ENCODE peak calls at places on chromosomes 13 and 19, in eight cellular contexts. Q, G, E, X, F, W, M and Y are unnamed samples.

GRCh38 chr19:16461630-16462051 is 10.1 kb downstream of the EPS15L1 start:
- DNase-seq in E (no peak), W (peak; percentile 87), X (no peak), F (no peak), Q (peak; percentile 57), G (no peak), M (no peak), Y (no peak)

GRCh38 chr13:36101157-36101556 is 30.0 kb downstream of the DCLK1 start:
- DNase-seq in E (no peak), W (no peak), M (no peak), F (no peak), X (no peak), G (peak; percentile 53), Q (no peak), Y (no peak)

GRCh38 chr13:30796132-30796832 is 60.9 kb downstream of the ALOX5AP start:
- DNase-seq in M (no peak), F (peak; percentile 51), W (peak; percentile 63), G (no peak), Q (no peak), E (peak; percentile 57), X (no peak), Y (peak; percentile 19)

GRCh38 chr19:6402834-6403608 is 10.1 kb upstream of the GTF2F1 start:
- DNase-seq in G (no peak), E (peak; percentile 47), X (no peak), Q (no peak), F (no peak), M (peak; percentile 23), W (peak; percentile 81), Y (peak; percentile 99)

GRCh38 chr13:113903361-113903760 is 39.5 kb upstream of the GAS6 start:
- DNase-seq in X (peak; percentile 60), M (no peak), Q (no peak), G (no peak), W (peak; percentile 70), F (no peak), E (peak; percentile 60), Y (no peak)

GRCh38 chr19:49189259-49189658 is 31.7 kb downstream of the TRPM4 start:
- DNase-seq in Q (no peak), F (no peak), W (no peak), E (no peak), X (no peak), M (no peak), G (no peak), Y (no peak)

GRCh38 chr13:23550164-23550563 is 20.0 kb upstream of the TNFRSF19 start:
- DNase-seq in X (no peak), M (no peak), Q (no peak), G (no peak), F (no peak), E (no peak), W (no peak), Y (no peak)

GRCh38 chr19:27392027-27392632 is 1820.8 kb downstream of the UQCRFS1 start:
- DNase-seq in X (no peak), W (no peak), F (no peak), E (no peak), Q (no peak), M (no peak), G (no peak), Y (no peak)

GRCh38 chr13:26541041-26541440 is 16.4 kb upstream of the WASF3 start:
- DNase-seq in E (no peak), M (no peak), F (no peak), Q (no peak), W (no peak), G (no peak), X (no peak), Y (no peak)

GRCh38 chr13:108959254-108959653 is 329.8 kb downstream of the MYO16 start:
- DNase-seq in G (no peak), E (no peak), Q (no peak), F (no peak), X (no peak), M (no peak), W (no peak), Y (no peak)

GRCh38 chr13:76948139-76948538 is at the start of gene ACOD1:
- DNase-seq in Q (no peak), F (no peak), E (no peak), W (no peak), X (no peak), M (no peak), G (no peak), Y (no peak)

GRCh38 chr13:79393564-79394249 is 12.3 kb downstream of the RBM26 start:
- DNase-seq in G (no peak), F (peak; percentile 81), X (no peak), M (no peak), W (no peak), Q (no peak), E (no peak), Y (peak; percentile 24)

GRCh38 chr19:17210296-17210695 is 4.9 kb upstream of the USE1 start:
- DNase-seq in M (no peak), G (no peak), W (peak; percentile 54), X (no peak), F (no peak), E (no peak), Q (no peak), Y (no peak)

GRCh38 chr19:980133-980998 is 3.8 kb upstream of the WDR18 start:
- DNase-seq in X (no peak), G (no peak), W (no peak), F (no peak), Q (no peak), E (no peak), M (peak; percentile 93), Y (no peak)
- H3K9me3 ChIP-seq in X (no peaks in the 10 kb centered on the region), G (no peaks in the 10 kb centered on the region), W (no peaks in the 10 kb centered on the region), F (no peaks in the 10 kb centered on the region), Q (no peaks in the 10 kb centered on the region), E (no peaks in the 10 kb centered on the region), M (no peaks in the 10 kb centered on the region), Y (no peaks in the 10 kb centered on the region)

DNA sequence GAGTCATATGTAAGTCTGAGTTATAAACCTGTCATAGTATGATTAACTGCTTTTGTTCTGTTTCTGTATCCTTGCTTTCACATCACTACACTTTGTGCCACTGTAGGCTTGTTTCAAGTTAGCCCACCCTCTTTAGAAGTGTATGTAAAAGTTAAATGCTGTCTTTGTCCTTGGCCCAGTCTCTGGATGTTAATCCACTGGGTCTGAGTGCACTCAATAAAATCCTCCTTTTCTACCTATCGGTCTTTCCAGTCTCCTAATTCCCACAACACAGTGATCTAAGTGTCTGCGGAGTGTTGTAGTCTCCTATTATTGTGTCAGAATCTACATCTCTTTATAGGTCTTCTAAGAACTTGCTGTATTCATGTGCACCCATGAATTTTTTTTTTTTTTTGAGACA is 14.1 kb downstream of the ZNF429 start:
- DNase-seq in E (no peak), G (no peak), F (peak; percentile 28), W (no peak), X (no peak), M (no peak), Q (no peak), Y (no peak)
- H3K9me3 ChIP-seq in E (peaks cover 84% of the 10 kb centered on the region), G (peaks cover 35% of the 10 kb centered on the region), F (peaks cover 68% of the 10 kb centered on the region), W (peaks cover 6% of the 10 kb centered on the region), X (no peaks in the 10 kb centered on the region), M (peaks cover 41% of the 10 kb centered on the region), Q (no peaks in the 10 kb centered on the region), Y (peaks cover 7% of the 10 kb centered on the region)

DNA sequence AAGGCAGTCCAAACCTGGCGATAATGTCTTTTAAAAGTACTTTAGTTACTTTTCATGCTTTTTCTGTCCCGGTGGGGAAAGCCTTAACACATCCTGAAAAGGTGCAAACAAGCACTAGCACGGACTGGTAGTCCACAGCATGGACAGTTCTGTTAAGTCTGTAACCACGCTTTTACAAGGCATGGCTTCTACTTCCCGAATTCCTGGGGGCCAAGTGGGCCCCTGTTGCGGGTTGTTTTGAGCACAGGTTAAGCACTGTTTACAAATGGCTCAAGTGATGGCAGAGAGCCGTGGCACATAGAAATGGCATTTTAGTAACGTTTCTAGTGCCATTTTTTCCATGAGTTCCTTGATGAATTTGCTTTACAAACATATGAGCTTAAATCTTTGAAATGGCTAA is 37.6 kb downstream of the ZNF493 start:
- DNase-seq in M (no peak), Q (no peak), X (no peak), E (no peak), G (no peak), W (no peak), F (no peak), Y (no peak)
- H3K9me3 ChIP-seq in M (peaks cover 4% of the 10 kb centered on the region), Q (no peaks in the 10 kb centered on the region), X (no peaks in the 10 kb centered on the region), E (peaks cover 79% of the 10 kb centered on the region), G (peaks cover 6% of the 10 kb centered on the region), W (no peaks in the 10 kb centered on the region), F (peaks cover 56% of the 10 kb centered on the region), Y (no peaks in the 10 kb centered on the region)

GRCh38 chr13:29336356-29336755 is 259.1 kb downstream of the SLC7A1 start:
- DNase-seq in F (no peak), X (no peak), G (no peak), M (no peak), Q (no peak), W (no peak), E (no peak), Y (no peak)

GRCh38 chr13:29339386-29340272 is 255.9 kb downstream of the SLC7A1 start:
- DNase-seq in F (no peak), G (no peak), E (no peak), Q (no peak), X (no peak), W (peak; percentile 36), M (no peak), Y (no peak)
- H3K9me3 ChIP-seq in F (no peaks in the 10 kb centered on the region), G (no peaks in the 10 kb centered on the region), E (peaks cover 3% of the 10 kb centered on the region), Q (no peaks in the 10 kb centered on the region), X (no peaks in the 10 kb centered on the region), W (no peaks in the 10 kb centered on the region), M (no peaks in the 10 kb centered on the region), Y (no peaks in the 10 kb centered on the region)

GRCh38 chr19:3827306-3827705 is 41.1 kb upstream of the MATK start:
- DNase-seq in W (no peak), X (no peak), G (no peak), E (no peak), F (no peak), M (no peak), Q (no peak), Y (no peak)
- H3K9me3 ChIP-seq in W (no peaks in the 10 kb centered on the region), X (no peaks in the 10 kb centered on the region), G (no peaks in the 10 kb centered on the region), E (no peaks in the 10 kb centered on the region), F (no peaks in the 10 kb centered on the region), M (no peaks in the 10 kb centered on the region), Q (no peaks in the 10 kb centered on the region), Y (no peaks in the 10 kb centered on the region)

GRCh38 chr19:56091066-56091490 is 30.0 kb downstream of the ZNF787 start:
- DNase-seq in Q (no peak), X (no peak), M (no peak), G (no peak), E (peak; percentile 54), F (no peak), W (no peak), Y (no peak)
- H3K9me3 ChIP-seq in Q (no peaks in the 10 kb centered on the region), X (no peaks in the 10 kb centered on the region), M (no peaks in the 10 kb centered on the region), G (no peaks in the 10 kb centered on the region), E (no peaks in the 10 kb centered on the region), F (no peaks in the 10 kb centered on the region), W (no peaks in the 10 kb centered on the region), Y (no peaks in the 10 kb centered on the region)

GRCh38 chr19:56637976-56638555 is 4.9 kb upstream of the SMIM17 start:
- DNase-seq in G (no peak), F (peak; percentile 27), Q (peak; percentile 87), X (peak; percentile 39), M (peak; percentile 95), W (peak; percentile 91), E (peak; percentile 84), Y (peak; percentile 1)

DNA sequence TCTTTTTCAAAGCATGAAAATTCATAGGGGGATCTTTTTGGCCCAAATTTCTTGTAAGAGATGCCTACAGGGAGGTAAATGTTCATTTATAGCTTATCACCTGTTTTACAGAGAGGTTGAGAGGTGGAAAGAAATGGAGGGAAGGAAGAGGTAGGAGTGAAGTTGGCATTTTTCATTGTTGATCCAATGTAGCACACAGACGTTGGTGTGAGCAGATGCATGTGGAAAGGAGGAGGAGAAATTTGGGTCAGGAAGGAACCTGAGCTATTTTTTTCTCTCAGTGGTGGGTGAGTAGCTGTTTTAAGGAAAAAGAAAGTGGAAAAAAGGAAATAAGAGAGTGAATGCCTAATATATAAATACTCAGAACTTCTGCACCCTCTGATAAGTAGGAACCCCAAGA is 9.9 kb upstream of the SMIM17 start:
- DNase-seq in F (no peak), E (no peak), Q (no peak), G (no peak), M (no peak), W (no peak), X (no peak), Y (no peak)
- H3K9me3 ChIP-seq in F (peaks cover 23% of the 10 kb centered on the region), E (peaks cover 9% of the 10 kb centered on the region), Q (no peaks in the 10 kb centered on the region), G (no peaks in the 10 kb centered on the region), M (peaks cover 8% of the 10 kb centered on the region), W (no peaks in the 10 kb centered on the region), X (peaks cover 20% of the 10 kb centered on the region), Y (peaks cover 7% of the 10 kb centered on the region)